ENCODE peak calls at places on chromosomes 13 and 19, in seven cellular contexts. O, P, G, U, E, S and N are unnamed samples.

GRCh38 chr13:76692326-76692725 is 193.9 kb downstream of the KCTD12 start:
- DNase-seq in O (no peak), P (no peak), G (no peak), U (no peak), E (no peak), S (no peak), N (no peak)

GRCh38 chr19:2426661-2427322 is 594 bp downstream of the TIMM13 start:
- DNase-seq in O (no peak), P (peak), G (peak), U (peak), E (peak), S (peak), N (peak)

GRCh38 chr13:25406377-25406776 is 34.6 kb downstream of the ATP8A2 start:
- DNase-seq in O (no peak), P (no peak), G (no peak), U (no peak), E (peak), S (no peak), N (peak)

GRCh38 chr19:15118789-15119494 is 11.7 kb downstream of the SYDE1 start:
- DNase-seq in O (no peak), P (no peak), G (no peak), U (no peak), E (no peak), S (no peak), N (no peak)

GRCh38 chr13:48542581-48543341 is 9.9 kb upstream of the RCBTB2 start:
- DNase-seq in O (peak), P (peak), G (peak), U (peak), E (peak), S (no peak), N (peak)

GRCh38 chr19:3319643-3320353 is 46.6 kb upstream of the NFIC start:
- DNase-seq in O (no peak), P (no peak), G (no peak), U (no peak), E (no peak), S (no peak), N (no peak)

GRCh38 chr13:31119966-31120733 is 41.6 kb downstream of the HSPH1 start:
- DNase-seq in O (no peak), P (peak), G (peak), U (peak), E (peak), S (no peak), N (peak)

GRCh38 chr13:46773556-46773955 is 23.4 kb downstream of the ESD start:
- DNase-seq in O (no peak), P (no peak), G (no peak), U (no peak), E (no peak), S (no peak), N (peak)

GRCh38 chr13:50127017-50127725 is 111.9 kb downstream of the KCNRG start:
- DNase-seq in O (no peak), P (peak), G (peak), U (peak), E (peak), S (no peak), N (peak)

GRCh38 chr19:44025217-44025936 is at the start of gene ZNF222:
- DNase-seq in O (peak), P (peak), G (peak), U (peak), E (peak), S (peak), N (peak)

GRCh38 chr13:73696713-73697112 is 437.5 kb downstream of the KLF12 start:
- DNase-seq in O (no peak), P (no peak), G (no peak), U (no peak), E (no peak), S (no peak), N (no peak)

GRCh38 chr19:3770136-3771032 is 1.6 kb downstream of the RAX2 start:
- DNase-seq in O (no peak), P (no peak), G (no peak), U (no peak), E (no peak), S (no peak), N (no peak)

GRCh38 chr13:42109957-42110356 is 61.5 kb downstream of the DGKH start:
- DNase-seq in O (no peak), P (no peak), G (no peak), U (no peak), E (peak), S (no peak), N (no peak)

GRCh38 chr19:43708716-43709115 is 7.2 kb upstream of the IRGC start:
- DNase-seq in O (no peak), P (no peak), G (no peak), U (no peak), E (no peak), S (no peak), N (no peak)

GRCh38 chr13:87274209-87274819 is 396.9 kb upstream of the SLITRK5 start:
- DNase-seq in O (no peak), P (peak), G (peak), U (peak), E (peak), S (peak), N (peak)

GRCh38 chr13:42878721-42879120 is 97.3 kb downstream of the FAM216B start:
- DNase-seq in O (no peak), P (no peak), G (no peak), U (no peak), E (no peak), S (no peak), N (no peak)

GRCh38 chr13:90640976-90641375 is 706.5 kb upstream of the MIR17HG start:
- DNase-seq in O (no peak), P (no peak), G (no peak), U (peak), E (no peak), S (no peak), N (no peak)

GRCh38 chr13:113742445-113743120 is 16.4 kb upstream of the TMEM255B start:
- DNase-seq in O (no peak), P (no peak), G (no peak), U (no peak), E (no peak), S (no peak), N (no peak)

GRCh38 chr19:47631681-47632446 is 22.9 kb downstream of the BICRA start:
- DNase-seq in O (no peak), P (no peak), G (no peak), U (no peak), E (no peak), S (no peak), N (no peak)

GRCh38 chr13:45196622-45197021 is 4.2 kb downstream of the KCTD4 start:
- DNase-seq in O (no peak), P (no peak), G (peak), U (no peak), E (no peak), S (no peak), N (no peak)

GRCh38 chr19:50893047-50893737 is 18.0 kb downstream of the KLK4 start:
- DNase-seq in O (no peak), P (peak), G (no peak), U (no peak), E (peak), S (no peak), N (peak)

GRCh38 chr13:27309967-27310598 is 39.5 kb downstream of the RASL11A start:
- DNase-seq in O (no peak), P (no peak), G (peak), U (peak), E (no peak), S (no peak), N (peak)

GRCh38 chr19:47296036-47296435 is 13.6 kb upstream of the C5AR1 start:
- DNase-seq in O (peak), P (peak), G (peak), U (peak), E (peak), S (peak), N (peak)

GRCh38 chr19:18348171-18348570 is 7.8 kb downstream of the PGPEP1 start:
- DNase-seq in O (no peak), P (no peak), G (no peak), U (no peak), E (no peak), S (no peak), N (no peak)

GRCh38 chr13:94641432-94641941 is 39.8 kb downstream of the GPR180 start:
- DNase-seq in O (peak), P (no peak), G (peak), U (peak), E (peak), S (no peak), N (no peak)

GRCh38 chr19:50720921-50721291 is 1.3 kb upstream of the SHANK1 start:
- DNase-seq in O (no peak), P (peak), G (peak), U (peak), E (no peak), S (no peak), N (no peak)

GRCh38 chr13:31947506-31947905 is 84.1 kb upstream of the FRY start:
- DNase-seq in O (no peak), P (no peak), G (no peak), U (no peak), E (peak), S (no peak), N (no peak)

GRCh38 chr19:54477650-54478049 is 4.6 kb upstream of the CDC42EP5 start:
- DNase-seq in O (no peak), P (no peak), G (no peak), U (no peak), E (no peak), S (no peak), N (no peak)

GRCh38 chr19:13398182-13398581 is 108.1 kb downstream of the CACNA1A start:
- DNase-seq in O (no peak), P (no peak), G (no peak), U (no peak), E (no peak), S (no peak), N (no peak)

GRCh38 chr13:21234537-21234936 is 58.1 kb downstream of the MRPL57 start:
- DNase-seq in O (no peak), P (no peak), G (no peak), U (no peak), E (no peak), S (no peak), N (no peak)

GRCh38 chr19:33245948-33246728 is 20.5 kb upstream of the SLC7A10 start:
- DNase-seq in O (no peak), P (peak), G (no peak), U (peak), E (peak), S (no peak), N (peak)

DNA sequence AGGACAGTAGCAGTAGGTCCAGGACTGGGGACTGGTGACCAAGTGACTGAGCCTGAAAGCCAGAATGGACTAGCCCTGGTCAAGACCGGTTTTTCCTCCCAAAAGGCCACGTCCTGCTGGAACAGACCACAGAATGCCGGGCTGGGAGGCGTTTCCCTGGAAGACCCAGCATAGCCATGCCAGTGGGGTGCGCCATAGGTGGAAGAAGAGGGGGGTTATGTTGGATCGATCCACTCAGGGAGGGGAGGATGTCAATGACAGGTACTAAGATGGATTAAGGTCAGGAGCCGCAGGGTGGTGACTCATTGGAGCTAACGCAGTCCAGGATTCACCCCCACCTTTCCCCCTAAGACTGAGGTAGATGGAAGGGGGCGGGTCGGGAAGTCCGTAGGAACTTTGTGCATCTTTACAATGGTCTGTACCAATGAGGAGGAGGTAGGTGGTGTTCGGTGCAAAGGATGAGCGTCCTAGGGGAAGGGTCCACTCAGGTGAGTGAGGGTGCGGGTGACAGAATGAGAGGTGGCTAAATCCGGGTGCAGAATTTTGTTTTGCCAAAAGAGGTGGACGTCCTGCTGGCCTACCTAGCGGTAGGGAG is 21.0 kb downstream of the VASP start:
- DNase-seq in O (no peak), P (peak), G (peak), U (peak), E (peak), S (peak), N (peak)
- H3K27ac ChIP-seq in O (no peak), P (peak), G (no peak), U (no peak), E (peak), S (peak), N (no peak)

GRCh38 chr19:38657633-38658222 is 10.3 kb downstream of the ACTN4 start:
- DNase-seq in O (peak), P (no peak), G (peak), U (peak), E (peak), S (peak), N (peak)
- H3K4me2 ChIP-seq in O (no peak), P (no peak), G (peak), U (peak), E (peak), S (peak), N (no peak)

DNA sequence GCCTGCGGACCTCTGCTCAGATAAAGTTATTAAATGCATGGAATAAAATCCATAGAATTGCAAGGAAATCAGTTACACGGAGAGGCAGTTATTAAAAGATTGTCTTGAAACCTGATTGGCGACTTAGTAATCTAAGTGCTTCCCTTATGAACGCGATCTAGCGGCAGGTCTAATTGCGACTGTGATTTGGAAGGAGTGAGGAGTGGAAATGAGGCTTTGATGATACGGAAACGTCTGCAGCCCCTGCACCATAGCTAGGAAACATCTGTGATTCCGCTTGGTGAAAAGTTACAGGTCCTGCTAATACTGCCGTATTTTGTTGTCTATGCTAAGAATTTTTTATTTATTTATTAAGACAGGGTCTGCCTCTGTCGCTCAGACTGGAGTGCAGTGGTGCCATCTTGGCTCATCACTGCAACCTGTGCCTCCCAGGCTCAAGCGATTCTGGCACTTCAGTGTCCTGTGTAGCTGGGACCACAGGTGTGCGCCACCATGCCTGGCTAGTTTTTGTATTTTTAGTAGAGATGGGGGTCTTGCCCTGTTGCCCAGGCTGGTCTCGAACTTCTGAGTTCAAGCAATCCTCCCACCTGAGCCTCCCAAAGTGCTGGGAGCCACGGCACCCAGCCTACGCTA is 887 bp downstream of the NDUFS7 start:
- DNase-seq in O (peak), P (no peak), G (no peak), U (no peak), E (no peak), S (no peak), N (no peak)
- H3K27ac ChIP-seq in O (peak), P (no peak), G (no peak), U (peak), E (no peak), S (no peak), N (no peak)

GRCh38 chr19:17063412-17063811 is 11.8 kb downstream of the HAUS8 start:
- DNase-seq in O (no peak), P (no peak), G (no peak), U (no peak), E (no peak), S (no peak), N (no peak)
- H3K4me2 ChIP-seq in O (no peak), P (no peak), G (no peak), U (no peak), E (no peak), S (no peak), N (no peak)

GRCh38 chr13:106122234-106122633 is 413.2 kb downstream of the EFNB2 start:
- DNase-seq in O (no peak), P (no peak), G (no peak), U (no peak), E (no peak), S (no peak), N (no peak)
- H3K27ac ChIP-seq in O (no peak), P (no peak), G (no peak), U (no peak), E (no peak), S (no peak), N (no peak)

GRCh38 chr13:100196380-100196779 is 107.5 kb downstream of the PCCA start:
- DNase-seq in O (no peak), P (no peak), G (no peak), U (no peak), E (no peak), S (no peak), N (no peak)

GRCh38 chr13:100197591-100198365 is 108.9 kb downstream of the PCCA start:
- DNase-seq in O (no peak), P (no peak), G (no peak), U (no peak), E (no peak), S (no peak), N (no peak)

GRCh38 chr13:100197116-100197515 is 108.2 kb downstream of the PCCA start:
- DNase-seq in O (no peak), P (no peak), G (no peak), U (no peak), E (no peak), S (no peak), N (no peak)

DNA sequence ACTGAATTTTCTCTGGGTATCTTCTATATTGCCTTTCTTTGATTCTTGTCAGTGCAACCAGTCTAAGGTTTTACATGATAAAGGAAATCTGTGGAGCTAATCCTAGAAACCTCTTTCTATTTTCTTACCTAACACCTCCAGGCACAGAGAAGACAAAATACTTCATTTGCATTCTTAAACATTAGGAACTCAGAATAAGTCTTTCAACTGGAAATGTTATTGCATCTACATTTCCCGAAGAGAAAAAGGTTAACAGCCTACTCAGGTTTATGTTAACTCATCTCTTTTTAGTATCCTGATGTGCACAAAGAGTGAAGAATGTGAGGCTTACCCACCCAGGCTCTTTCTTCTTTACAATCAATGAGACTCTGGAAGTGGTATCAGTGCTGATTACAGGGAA is 106.7 kb downstream of the PCCA start:
- DNase-seq in O (no peak), P (no peak), G (no peak), U (no peak), E (peak), S (no peak), N (peak)
- H3K4me2 ChIP-seq in O (no peak), P (peak), G (no peak), U (no peak), E (peak), S (no peak), N (no peak)